ENCODE peak calls at places on chromosome 16, in four cellular contexts. Z is AG10803, M is NCI-H1436, W is skeletal muscle cell. B is an unnamed sample.

GRCh38 chr16:30358577-30358936 is 3.4 kb upstream of the CD2BP2 start:
- DNase-seq in W (no peak), Z (no peak), M (no peak), B (no peak)

GRCh38 chr16:29996773-29997250 is 771 bp downstream of the INO80E start:
- DNase-seq in W (no peak), M (no peak), Z (no peak), B (no peak)

GRCh38 chr16:50165473-50165872 is 12.4 kb downstream of the TENT4B start:
- DNase-seq in Z (no peak), M (no peak), W (no peak), B (no peak)

GRCh38 chr16:57184890-57185445 is 871 bp downstream of the PSME3IP1 start:
- DNase-seq in W (no peak), M (no peak), Z (no peak), B (no peak)

GRCh38 chr16:52561910-52562741 is 15.2 kb upstream of the TOX3 start:
- DNase-seq in M (no peak), W (no peak), Z (no peak), B (no peak)

GRCh38 chr16:30996324-30996999 is 11.5 kb downstream of the HSD3B7 start:
- DNase-seq in W (no peak), M (no peak), Z (peak; percentile 37), B (no peak)

GRCh38 chr16:19167710-19168172 is 299 bp upstream of the SYT17 start:
- DNase-seq in M (peak; percentile 78), W (no peak), Z (peak; percentile 27), B (no peak)

GRCh38 chr16:69830534-69831211 is 68.5 kb downstream of the WWP2 start:
- DNase-seq in M (no peak), W (no peak), Z (no peak), B (no peak)

GRCh38 chr16:88472637-88473205 is 19.6 kb downstream of the ZFPM1 start:
- DNase-seq in Z (no peak), M (no peak), W (no peak), B (no peak)

GRCh38 chr16:23754594-23755483 is at the start of gene CHP2:
- DNase-seq in W (no peak), M (no peak), Z (no peak), B (no peak)

GRCh38 chr16:81446318-81447275 is 2.0 kb downstream of the CMIP start:
- DNase-seq in M (no peak), Z (peak; percentile 57), W (no peak), B (no peak)

GRCh38 chr16:50263060-50263909 is 3.1 kb upstream of the ADCY7 start:
- DNase-seq in W (no peak), M (no peak), Z (no peak), B (no peak)

GRCh38 chr16:11621920-11622651 is 35.4 kb upstream of the LITAF start:
- DNase-seq in W (no peak), Z (no peak), M (no peak), B (no peak)

GRCh38 chr16:49280022-49280741 is 1.5 kb downstream of the CBLN1 start:
- DNase-seq in Z (no peak), M (peak; percentile 4), W (no peak), B (no peak)

GRCh38 chr16:18933501-18933900 is 7.3 kb upstream of the SMG1 start:
- DNase-seq in W (no peak), Z (no peak), M (no peak), B (no peak)

GRCh38 chr16:68636818-68637217 is 8.3 kb upstream of the CDH3 start:
- DNase-seq in Z (no peak), W (no peak), M (no peak), B (no peak)

GRCh38 chr16:48942996-48943395 is 333.0 kb upstream of the N4BP1 start:
- DNase-seq in Z (no peak), M (no peak), W (no peak), B (no peak)

B was measured in NCI-H524 treated with DMSO at 0.1 percent for 48 hours.